ENCODE peak calls at places on chromosomes 1 and 21, in four cellular contexts. One of them, this sample, is unnamed.

GRCh38 chr1:61254629-61255323 is 172.4 kb downstream of the NFIA start:
- DNase-seq in neural progenitor cell: no peak
- DNase-seq in GM23338: no peak
- DNase-seq in HCT116: no peak
- DNase-seq in this sample: peak; percentile 63

GRCh38 chr1:118986839-118987430 is 1.2 kb downstream of the TBX15 start:
- DNase-seq in neural progenitor cell: no peak
- DNase-seq in GM23338: peak; percentile 44
- DNase-seq in HCT116: no peak
- DNase-seq in this sample: peak; percentile 62

GRCh38 chr1:228021526-228022030 is 14.8 kb downstream of the WNT3A start:
- DNase-seq in neural progenitor cell: no peak
- DNase-seq in GM23338: no peak
- DNase-seq in HCT116: no peak
- DNase-seq in this sample: no peak

GRCh38 chr1:5099558-5099957 is 445.1 kb downstream of the AJAP1 start:
- DNase-seq in neural progenitor cell: peak; percentile 25
- DNase-seq in HCT116: no peak
- DNase-seq in GM23338: no peak
- DNase-seq in this sample: no peak

GRCh38 chr1:160066829-160067720 is 2.9 kb downstream of the KCNJ10 start:
- DNase-seq in neural progenitor cell: no peak
- DNase-seq in HCT116: no peak
- DNase-seq in GM23338: peak; percentile 45
- DNase-seq in this sample: no peak

GRCh38 chr1:236016782-236017400 is 48.0 kb downstream of the NID1 start:
- DNase-seq in HCT116: no peak
- DNase-seq in neural progenitor cell: no peak
- DNase-seq in GM23338: no peak
- DNase-seq in this sample: peak; percentile 67

GRCh38 chr1:38045431-38046332 is 911 bp downstream of the POU3F1 start:
- DNase-seq in HCT116: no peak
- DNase-seq in neural progenitor cell: peak; percentile 71
- DNase-seq in GM23338: peak; percentile 70
- DNase-seq in this sample: peak; percentile 14

GRCh38 chr21:45084881-45085536 is 10.6 kb downstream of the ADARB1 start:
- DNase-seq in HCT116: no peak
- DNase-seq in neural progenitor cell: no peak
- DNase-seq in GM23338: no peak
- DNase-seq in this sample: no peak

GRCh38 chr1:3173113-3173745 is 104.2 kb downstream of the PRDM16 start:
- DNase-seq in HCT116: no peak
- DNase-seq in GM23338: no peak
- DNase-seq in neural progenitor cell: no peak
- DNase-seq in this sample: no peak

GRCh38 chr1:193083365-193084088 is 21.7 kb downstream of the GLRX2 start:
- DNase-seq in GM23338: no peak
- DNase-seq in HCT116: no peak
- DNase-seq in neural progenitor cell: no peak
- DNase-seq in this sample: no peak

GRCh38 chr1:218480137-218480536 is 135.0 kb downstream of the TGFB2 start:
- DNase-seq in neural progenitor cell: peak; percentile 27
- DNase-seq in GM23338: no peak
- DNase-seq in HCT116: no peak
- DNase-seq in this sample: peak; percentile 95

GRCh38 chr1:61898658-61899057 is 156.4 kb downstream of the PATJ start:
- DNase-seq in GM23338: no peak
- DNase-seq in HCT116: no peak
- DNase-seq in neural progenitor cell: no peak
- DNase-seq in this sample: no peak

GRCh38 chr1:215277537-215277936 is 195.0 kb downstream of the KCNK2 start:
- DNase-seq in neural progenitor cell: no peak
- DNase-seq in HCT116: no peak
- DNase-seq in GM23338: no peak
- DNase-seq in this sample: peak; percentile 54

GRCh38 chr1:97647776-97648175 is 273.1 kb downstream of the DPYD start:
- DNase-seq in GM23338: no peak
- DNase-seq in neural progenitor cell: no peak
- DNase-seq in HCT116: no peak
- DNase-seq in this sample: peak; percentile 68

GRCh38 chr21:38972078-38972477 is 166.3 kb downstream of the ETS2 start:
- DNase-seq in GM23338: no peak
- DNase-seq in HCT116: no peak
- DNase-seq in neural progenitor cell: no peak
- DNase-seq in this sample: no peak

GRCh38 chr1:46532498-46533178 is 18.8 kb downstream of the KNCN start:
- DNase-seq in HCT116: no peak
- DNase-seq in GM23338: peak; percentile 85
- DNase-seq in neural progenitor cell: peak; percentile 90
- DNase-seq in this sample: peak; percentile 79

GRCh38 chr1:165854101-165854845 is 26.9 kb downstream of the UCK2 start:
- DNase-seq in neural progenitor cell: peak; percentile 16
- DNase-seq in HCT116: no peak
- DNase-seq in GM23338: no peak
- DNase-seq in this sample: peak; percentile 93

GRCh38 chr1:5667513-5668325 is 324.5 kb downstream of the NPHP4 start:
- DNase-seq in HCT116: no peak
- DNase-seq in neural progenitor cell: no peak
- DNase-seq in GM23338: no peak
- DNase-seq in this sample: no peak

GRCh38 chr1:204446413-204447111 is 34.9 kb upstream of the PPP1R15B start:
- DNase-seq in HCT116: no peak
- DNase-seq in neural progenitor cell: peak; percentile 93
- DNase-seq in GM23338: peak; percentile 93
- DNase-seq in this sample: peak; percentile 74

GRCh38 chr1:87279201-87279860 is 49.3 kb upstream of the LMO4 start:
- DNase-seq in HCT116: no peak
- DNase-seq in neural progenitor cell: no peak
- DNase-seq in GM23338: no peak
- DNase-seq in this sample: peak; percentile 83

GRCh38 chr1:206495011-206495461 is 12.3 kb upstream of the RASSF5 start:
- DNase-seq in neural progenitor cell: no peak
- DNase-seq in GM23338: no peak
- DNase-seq in HCT116: no peak
- DNase-seq in this sample: no peak

GRCh38 chr1:76269175-76269574 is 194.6 kb downstream of the ST6GALNAC3 start:
- DNase-seq in HCT116: no peak
- DNase-seq in GM23338: no peak
- DNase-seq in neural progenitor cell: peak; percentile 23
- DNase-seq in this sample: peak; percentile 79

GRCh38 chr1:220137006-220137794 is 43.3 kb downstream of the IARS2 start:
- DNase-seq in neural progenitor cell: peak; percentile 8
- DNase-seq in GM23338: no peak
- DNase-seq in HCT116: no peak
- DNase-seq in this sample: no peak

GRCh38 chr1:18109058-18109755 is 1.6 kb downstream of the IGSF21 start:
- DNase-seq in GM23338: peak; percentile 51
- DNase-seq in neural progenitor cell: peak; percentile 55
- DNase-seq in HCT116: no peak
- DNase-seq in this sample: peak; percentile 24

GRCh38 chr1:16138772-16139221 is 17.1 kb downstream of the EPHA2 start:
- DNase-seq in HCT116: no peak
- DNase-seq in GM23338: no peak
- DNase-seq in neural progenitor cell: no peak
- DNase-seq in this sample: peak; percentile 43

GRCh38 chr1:44227211-44227610 is 13.9 kb downstream of the DMAP1 start:
- DNase-seq in HCT116: no peak
- DNase-seq in GM23338: no peak
- DNase-seq in neural progenitor cell: no peak
- DNase-seq in this sample: peak; percentile 64

GRCh38 chr1:209504571-209504970 is 78.9 kb upstream of the CAMK1G start:
- DNase-seq in HCT116: no peak
- DNase-seq in neural progenitor cell: no peak
- DNase-seq in GM23338: no peak
- DNase-seq in this sample: no peak

GRCh38 chr1:211474426-211474825 is 17.5 kb downstream of the RD3 start:
- DNase-seq in GM23338: no peak
- DNase-seq in neural progenitor cell: no peak
- DNase-seq in HCT116: no peak
- DNase-seq in this sample: no peak

GRCh38 chr1:209797978-209798639 is 7.8 kb downstream of the IRF6 start:
- DNase-seq in neural progenitor cell: no peak
- DNase-seq in HCT116: no peak
- DNase-seq in GM23338: peak; percentile 62
- DNase-seq in this sample: peak; percentile 75

GRCh38 chr1:41689139-41689538 is 204.7 kb upstream of the EDN2 start:
- DNase-seq in neural progenitor cell: no peak
- DNase-seq in HCT116: no peak
- DNase-seq in GM23338: no peak
- DNase-seq in this sample: no peak

GRCh38 chr1:147111381-147112130 is 60.7 kb downstream of the PRKAB2 start:
- DNase-seq in HCT116: no peak
- DNase-seq in neural progenitor cell: no peak
- DNase-seq in GM23338: no peak
- DNase-seq in this sample: no peak

GRCh38 chr1:156785458-156785857 is 18.1 kb downstream of the PRCC start:
- DNase-seq in neural progenitor cell: no peak
- DNase-seq in HCT116: no peak
- DNase-seq in GM23338: no peak
- DNase-seq in this sample: no peak

GRCh38 chr1:113871597-113872113 is at the start of gene PTPN22:
- DNase-seq in neural progenitor cell: no peak
- DNase-seq in GM23338: no peak
- DNase-seq in HCT116: no peak
- DNase-seq in this sample: peak; percentile 91

GRCh38 chr1:4820543-4820942 is 166.1 kb downstream of the AJAP1 start:
- DNase-seq in HCT116: no peak
- DNase-seq in neural progenitor cell: no peak
- DNase-seq in GM23338: no peak
- DNase-seq in this sample: no peak

GRCh38 chr1:212166296-212167039 is 118.7 kb upstream of the PPP2R5A start:
- DNase-seq in neural progenitor cell: no peak
- DNase-seq in GM23338: no peak
- DNase-seq in HCT116: no peak
- DNase-seq in this sample: no peak

GRCh38 chr1:42142894-42143675 is 10.1 kb upstream of the GUCA2B start:
- DNase-seq in HCT116: no peak
- DNase-seq in neural progenitor cell: no peak
- DNase-seq in GM23338: no peak
- DNase-seq in this sample: no peak

GRCh38 chr1:16903054-16903453 is 7.3 kb downstream of the RNU1-2 start:
- DNase-seq in neural progenitor cell: no peak
- DNase-seq in HCT116: no peak
- DNase-seq in GM23338: no peak
- DNase-seq in this sample: peak; percentile 94

GRCh38 chr1:151970128-151970527 is 23.5 kb downstream of the S100A10 start:
- DNase-seq in HCT116: no peak
- DNase-seq in GM23338: no peak
- DNase-seq in neural progenitor cell: no peak
- DNase-seq in this sample: no peak

GRCh38 chr1:28580706-28581530 is 11.1 kb upstream of the RAB42 start:
- DNase-seq in HCT116: no peak
- DNase-seq in neural progenitor cell: peak; percentile 82
- DNase-seq in GM23338: peak; percentile 34
- DNase-seq in this sample: peak; percentile 69

GRCh38 chr21:34642211-34643075 is 26.4 kb upstream of the CLIC6 start:
- DNase-seq in HCT116: no peak
- DNase-seq in GM23338: no peak
- DNase-seq in neural progenitor cell: no peak
- DNase-seq in this sample: peak; percentile 33
- TF ChIP-seq EZH2phosphoT487 in HCT116: no peak
- TF ChIP-seq EZH2phosphoT487 in GM23338: no peak
- TF ChIP-seq EZH2phosphoT487 in neural progenitor cell: no peak
- TF ChIP-seq EZH2phosphoT487 in this sample: no peak

DNA sequence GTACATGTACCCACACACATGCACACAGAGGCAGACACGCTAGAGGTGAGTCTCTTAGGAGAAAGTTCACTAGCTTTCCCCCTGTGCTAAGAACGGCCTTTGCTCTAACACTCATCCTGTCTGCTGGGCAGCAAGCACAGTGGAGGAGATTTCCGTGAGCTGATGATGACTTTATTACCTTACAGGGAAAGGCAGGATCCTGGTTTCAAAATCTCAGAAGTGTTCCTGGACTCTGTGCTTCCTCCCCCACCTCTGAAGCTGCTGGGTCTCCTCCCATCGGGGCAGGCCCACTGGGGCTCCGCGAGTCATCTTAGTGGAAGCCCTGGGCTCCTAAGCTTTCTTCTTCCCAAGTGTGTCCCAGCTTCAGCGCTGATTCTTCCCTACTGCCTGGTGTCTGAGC is 2.7 kb downstream of the FAM3B start:
- DNase-seq in GM23338: no peak
- DNase-seq in HCT116: no peak
- DNase-seq in neural progenitor cell: no peak
- DNase-seq in this sample: no peak
- TF ChIP-seq EZH2phosphoT487 in GM23338: no peak
- TF ChIP-seq EZH2phosphoT487 in HCT116: no peak
- TF ChIP-seq EZH2phosphoT487 in neural progenitor cell: no peak
- TF ChIP-seq EZH2phosphoT487 in this sample: no peak

GRCh38 chr1:168518201-168518689 is 25.6 kb downstream of the XCL2 start:
- DNase-seq in HCT116: no peak
- DNase-seq in neural progenitor cell: no peak
- DNase-seq in GM23338: no peak
- DNase-seq in this sample: no peak

GRCh38 chr1:168509875-168510594 is 33.8 kb downstream of the XCL2 start:
- DNase-seq in HCT116: no peak
- DNase-seq in neural progenitor cell: no peak
- DNase-seq in GM23338: no peak
- DNase-seq in this sample: no peak

GRCh38 chr1:168512864-168513595 is 30.8 kb downstream of the XCL2 start:
- DNase-seq in HCT116: no peak
- DNase-seq in neural progenitor cell: no peak
- DNase-seq in GM23338: no peak
- DNase-seq in this sample: no peak

GRCh38 chr1:168510595-168510918 is 33.2 kb downstream of the XCL2 start:
- DNase-seq in neural progenitor cell: no peak
- DNase-seq in GM23338: no peak
- DNase-seq in HCT116: no peak
- DNase-seq in this sample: no peak

GRCh38 chr1:168513656-168514404 is 30.0 kb downstream of the XCL2 start:
- DNase-seq in GM23338: no peak
- DNase-seq in neural progenitor cell: no peak
- DNase-seq in HCT116: no peak
- DNase-seq in this sample: no peak
- TF ChIP-seq EZH2phosphoT487 in GM23338: no peak
- TF ChIP-seq EZH2phosphoT487 in neural progenitor cell: no peak
- TF ChIP-seq EZH2phosphoT487 in HCT116: no peak
- TF ChIP-seq EZH2phosphoT487 in this sample: no peak

GRCh38 chr1:78673120-78673519 is 23.5 kb downstream of the IFI44 start:
- DNase-seq in neural progenitor cell: peak; percentile 39
- DNase-seq in HCT116: no peak
- DNase-seq in GM23338: peak; percentile 70
- DNase-seq in this sample: no peak
- TF ChIP-seq EZH2phosphoT487 in neural progenitor cell: no peak
- TF ChIP-seq EZH2phosphoT487 in HCT116: no peak
- TF ChIP-seq EZH2phosphoT487 in GM23338: no peak
- TF ChIP-seq EZH2phosphoT487 in this sample: no peak

This sample was measured in GM23248.